ENCODE peak calls at places on chromosomes 11 and 22, in four cellular contexts. F, D, I and N are unnamed samples.

GRCh38 chr11:70705930-70706329 is 307.6 kb downstream of the CTTN start:
- DNase-seq in F (no peak), I (no peak), D (no peak), N (no peak)

GRCh38 chr11:1937616-1938342 is 9.4 kb upstream of the MRPL23 start:
- DNase-seq in I (no peak), D (no peak), F (peak), N (no peak)

GRCh38 chr11:34161812-34162506 is 56.5 kb downstream of the NAT10 start:
- DNase-seq in F (no peak), D (no peak), I (no peak), N (no peak)

GRCh38 chr11:75024764-75025211 is 36.1 kb downstream of the NEU3 start:
- DNase-seq in I (no peak), D (no peak), F (no peak), N (no peak)

GRCh38 chr11:35272391-35272821 is 133.4 kb downstream of the CD44 start:
- DNase-seq in F (no peak), I (peak), D (no peak), N (no peak)

GRCh38 chr11:41245704-41246398 is 213.6 kb downstream of the LRRC4C start:
- DNase-seq in F (no peak), D (peak), I (no peak), N (peak)

GRCh38 chr11:45624095-45624494 is 41.3 kb downstream of the CHST1 start:
- DNase-seq in F (no peak), I (no peak), D (no peak), N (no peak)

GRCh38 chr11:45266693-45267451 is 19.3 kb downstream of the SYT13 start:
- DNase-seq in D (peak), F (no peak), I (peak), N (no peak)

GRCh38 chr11:2166091-2166851 is 5.3 kb upstream of the INS start:
- DNase-seq in D (no peak), I (no peak), F (no peak), N (peak)

GRCh38 chr11:10490398-10491232 is 35.6 kb downstream of the AMPD3 start:
- DNase-seq in I (peak), F (peak), D (no peak), N (peak)

GRCh38 chr11:20459865-20460264 is 72.3 kb downstream of the PRMT3 start:
- DNase-seq in D (no peak), F (no peak), I (no peak), N (no peak)

GRCh38 chr11:65437436-65438227 is 15.0 kb downstream of the NEAT1 start:
- DNase-seq in D (no peak), I (peak), F (peak), N (peak)

GRCh38 chr22:44426981-44427380 is 71.1 kb downstream of the RTL6 start:
- DNase-seq in F (no peak), I (no peak), D (no peak), N (no peak)

GRCh38 chr11:128575956-128576340 is 11.4 kb downstream of the ETS1 start:
- DNase-seq in F (peak), D (no peak), I (peak), N (peak)

GRCh38 chr11:1653541-1654387 is 24.2 kb downstream of the KRTAP5-5 start:
- DNase-seq in I (no peak), F (no peak), D (no peak), N (no peak)

GRCh38 chr11:46697303-46697702 is 3.1 kb downstream of the ARHGAP1 start:
- DNase-seq in D (no peak), I (no peak), F (peak), N (no peak)

GRCh38 chr11:126716456-126717083 is 284.0 kb downstream of the KIRREL3 start:
- DNase-seq in F (no peak), I (peak), D (no peak), N (peak)

GRCh38 chr11:6488831-6489230 is 7.5 kb downstream of the TIMM10B start:
- DNase-seq in I (no peak), F (no peak), D (no peak), N (no peak)

GRCh38 chr11:69269926-69270697 is 23.8 kb upstream of the MYEOV start:
- DNase-seq in F (no peak), I (no peak), D (peak), N (no peak)

GRCh38 chr11:45150943-45151342 is 4.5 kb downstream of the PRDM11 start:
- DNase-seq in I (no peak), D (no peak), F (no peak), N (no peak)

GRCh38 chr11:87256694-87257340 is 219.1 kb downstream of the TMEM135 start:
- DNase-seq in F (no peak), D (no peak), I (no peak), N (no peak)
- TF ChIP-seq POLR2A in F (no peak), D (no peak), I (no peak), N (no peak)

GRCh38 chr11:76266701-76267100 is 60.4 kb upstream of the WNT11 start:
- DNase-seq in F (no peak), I (no peak), D (no peak), N (no peak)
- H3K27ac ChIP-seq in F (no peak), I (no peak), D (peak), N (no peak)

DNA sequence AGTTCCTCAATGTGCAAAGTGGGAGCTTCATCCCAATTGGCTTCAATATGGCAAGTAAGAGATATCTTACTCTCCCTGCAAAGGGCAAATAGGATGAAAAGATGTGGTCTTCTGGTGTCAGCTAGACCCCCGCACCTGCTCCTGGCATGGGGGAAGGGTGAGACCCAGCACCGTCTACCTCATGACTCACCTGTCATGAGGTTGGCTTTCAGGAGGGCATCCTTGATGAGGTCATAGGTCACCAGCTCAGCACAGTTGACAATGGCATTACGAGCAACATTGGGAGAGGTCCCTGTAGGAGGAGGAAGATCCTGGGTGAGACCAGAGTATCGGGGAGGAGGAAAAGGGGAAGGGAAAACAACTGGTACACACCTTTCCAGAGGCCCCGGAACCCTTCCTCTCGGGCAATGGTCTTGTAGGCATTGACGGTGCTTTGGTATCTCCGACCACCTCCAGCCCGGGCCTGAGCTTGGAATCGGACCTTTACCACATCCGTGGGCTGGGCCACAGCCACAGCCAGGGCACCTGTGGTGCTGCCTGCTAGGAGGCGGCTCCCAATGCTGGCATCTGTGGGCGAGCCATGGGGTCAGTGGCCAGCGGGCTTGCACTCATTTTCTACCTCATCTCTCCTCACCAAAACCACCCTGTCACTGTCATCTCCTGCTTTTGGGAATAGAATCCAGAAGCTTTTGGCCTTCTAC is 6.0 kb downstream of the UCP2 start:
- DNase-seq in D (no peak), F (no peak), I (no peak), N (no peak)
- TF ChIP-seq POLR2A in D (no peak), F (no peak), I (no peak), N (no peak)

GRCh38 chr22:38009000-38009806 is 24.8 kb upstream of the SOX10 start:
- DNase-seq in F (no peak), D (no peak), I (no peak), N (no peak)

GRCh38 chr22:38005943-38006342 is 21.6 kb upstream of the SOX10 start:
- DNase-seq in I (no peak), D (no peak), F (no peak), N (no peak)

GRCh38 chr22:38012604-38013072 is 28.3 kb upstream of the SOX10 start:
- DNase-seq in I (no peak), F (no peak), D (no peak), N (no peak)

GRCh38 chr22:38007330-38007902 is 23.1 kb upstream of the SOX10 start:
- DNase-seq in F (no peak), I (no peak), D (no peak), N (no peak)

GRCh38 chr22:38006906-38007305 is 22.6 kb upstream of the SOX10 start:
- DNase-seq in F (no peak), D (no peak), I (no peak), N (no peak)
- H3K27ac ChIP-seq in F (no peak), D (no peak), I (no peak), N (no peak)

GRCh38 chr11:62603771-62604170 is 2.1 kb upstream of the MTA2 start:
- DNase-seq in D (no peak), F (no peak), I (no peak), N (no peak)

GRCh38 chr11:62603072-62603408 is 1.4 kb upstream of the MTA2 start:
- DNase-seq in D (no peak), F (no peak), I (no peak), N (no peak)

GRCh38 chr11:62601364-62602140 is at the start of gene MTA2:
- DNase-seq in D (peak), F (peak), I (peak), N (peak)

GRCh38 chr11:62601114-62601363 is 626 bp downstream of the MTA2 start:
- DNase-seq in F (peak), I (peak), D (peak), N (peak)

DNA sequence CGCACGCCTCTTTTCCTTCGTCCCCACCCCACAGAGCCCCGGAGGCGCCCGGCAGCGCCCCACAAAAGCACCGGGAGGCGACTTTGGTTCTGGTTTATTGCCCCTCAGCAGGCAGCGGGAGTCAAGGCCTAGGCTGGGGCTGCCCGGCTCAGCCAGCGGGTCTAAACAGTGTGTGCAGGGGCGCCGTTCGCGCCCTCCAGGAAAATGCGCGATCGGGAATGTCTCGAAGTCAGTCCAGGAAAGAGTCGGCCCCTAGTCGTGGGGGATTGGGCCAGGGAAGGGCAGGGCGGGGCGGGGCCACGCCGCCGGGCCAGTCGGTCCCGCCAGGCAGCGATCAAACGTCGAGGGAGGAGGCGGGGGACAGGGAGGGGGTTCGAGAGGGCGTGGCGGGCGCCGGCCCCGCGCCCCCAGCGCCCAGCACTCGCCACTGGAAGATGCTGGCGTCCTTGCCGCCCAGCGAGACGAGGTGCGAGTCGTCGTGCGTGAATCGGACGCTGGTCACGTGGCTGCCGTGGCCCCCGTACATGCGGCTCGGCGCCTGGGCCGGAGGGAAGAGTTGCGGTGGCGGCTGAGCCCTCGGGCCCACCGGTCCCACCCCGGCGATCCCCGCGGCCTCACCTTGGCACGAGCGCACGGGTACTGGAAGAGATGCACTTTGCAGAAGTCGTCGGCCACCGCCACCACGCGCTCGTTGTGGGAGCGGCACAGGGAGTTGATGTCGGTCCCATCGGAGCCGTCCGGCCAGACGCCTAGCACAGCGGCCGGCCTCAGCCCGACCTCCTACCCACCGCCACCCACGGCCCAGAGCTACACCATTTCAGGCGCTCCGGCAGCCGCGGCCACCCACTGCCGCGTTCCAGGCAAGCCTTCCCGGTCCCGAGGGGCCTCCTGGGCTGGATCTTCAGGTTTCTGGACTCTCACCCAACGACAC is 741 bp upstream of the MTA2 start:
- DNase-seq in F (peak), D (peak), I (peak), N (peak)
- TF ChIP-seq POLR2A in F (peak), D (no peak), I (no peak), N (no peak)

DNA sequence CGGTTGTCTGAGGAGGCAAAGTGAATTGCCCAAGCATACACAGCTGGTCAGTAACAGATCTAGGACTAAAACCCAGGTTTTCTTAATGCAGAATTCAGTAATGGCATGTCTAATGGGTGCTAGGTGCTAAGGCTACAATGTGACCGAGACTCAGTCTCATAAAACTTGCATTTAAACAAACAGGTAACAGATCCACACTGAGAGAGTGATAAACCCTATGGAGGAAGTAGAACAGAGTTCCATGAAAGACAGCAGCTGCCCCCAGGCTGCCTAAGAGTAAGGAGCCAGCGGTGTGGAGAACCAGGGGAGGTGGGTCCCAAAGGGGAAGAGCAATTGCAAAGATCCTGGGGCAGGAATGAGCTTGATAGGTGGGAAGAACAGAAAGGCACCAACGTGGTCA is 27.3 kb downstream of the MMP13 start:
- DNase-seq in I (no peak), D (no peak), F (no peak), N (no peak)
- H3K27ac ChIP-seq in I (no peak), D (no peak), F (no peak), N (no peak)

GRCh38 chr22:17110791-17111550 is 10.2 kb downstream of the TMEM121B start:
- DNase-seq in F (no peak), I (no peak), D (peak), N (no peak)

GRCh38 chr22:17109976-17110375 is 11.2 kb downstream of the TMEM121B start:
- DNase-seq in F (no peak), D (no peak), I (no peak), N (no peak)

GRCh38 chr22:17108256-17109112 is 12.7 kb downstream of the TMEM121B start:
- DNase-seq in F (no peak), D (peak), I (no peak), N (no peak)

GRCh38 chr22:17107547-17107810 is 13.7 kb downstream of the TMEM121B start:
- DNase-seq in D (no peak), I (no peak), F (no peak), N (no peak)

DNA sequence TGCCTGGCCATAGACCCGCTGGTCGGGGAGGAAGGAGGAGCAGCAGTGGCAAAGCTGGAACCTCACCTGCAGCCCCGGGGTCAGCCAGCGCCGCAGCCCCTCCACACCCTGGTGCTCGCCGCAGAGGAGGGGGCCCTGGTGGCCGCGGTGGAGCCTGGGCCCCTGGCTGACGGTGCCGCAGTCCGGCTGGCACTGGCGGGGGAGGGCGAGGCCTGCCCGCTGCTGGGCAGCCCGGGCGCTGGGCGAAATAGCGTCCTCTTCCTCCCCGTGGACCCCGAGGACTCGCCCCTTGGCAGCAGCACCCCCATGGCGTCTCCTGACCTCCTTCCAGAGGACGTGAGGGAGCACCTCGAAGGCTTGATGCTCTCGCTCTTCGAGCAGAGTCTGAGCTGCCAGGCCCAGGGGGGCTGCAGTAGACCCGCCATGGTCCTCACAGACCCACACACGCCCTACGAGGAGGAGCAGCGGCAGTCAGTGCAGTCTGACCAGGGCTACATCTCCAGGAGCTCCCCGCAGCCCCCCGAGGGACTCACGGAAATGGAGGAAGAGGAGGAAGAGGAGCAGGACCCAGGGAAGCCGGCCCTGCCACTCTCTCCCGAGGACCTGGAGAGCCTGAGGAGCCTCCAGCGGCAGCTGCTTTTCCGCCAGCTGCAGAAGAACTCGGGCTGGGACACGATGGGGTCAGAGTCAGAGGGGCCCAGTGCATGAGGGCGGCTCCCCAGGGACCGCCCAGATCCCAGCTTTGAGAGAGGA is 11.9 kb downstream of the TMEM121B start:
- DNase-seq in I (no peak), F (no peak), D (peak), N (no peak)
- TF ChIP-seq POLR2A in I (no peak), F (no peak), D (no peak), N (no peak)

GRCh38 chr11:93783767-93784151 is 323 bp upstream of the MED17 start:
- DNase-seq in D (no peak), F (no peak), I (no peak), N (no peak)
- H3K27ac ChIP-seq in D (peak), F (peak), I (peak), N (peak)

DNA sequence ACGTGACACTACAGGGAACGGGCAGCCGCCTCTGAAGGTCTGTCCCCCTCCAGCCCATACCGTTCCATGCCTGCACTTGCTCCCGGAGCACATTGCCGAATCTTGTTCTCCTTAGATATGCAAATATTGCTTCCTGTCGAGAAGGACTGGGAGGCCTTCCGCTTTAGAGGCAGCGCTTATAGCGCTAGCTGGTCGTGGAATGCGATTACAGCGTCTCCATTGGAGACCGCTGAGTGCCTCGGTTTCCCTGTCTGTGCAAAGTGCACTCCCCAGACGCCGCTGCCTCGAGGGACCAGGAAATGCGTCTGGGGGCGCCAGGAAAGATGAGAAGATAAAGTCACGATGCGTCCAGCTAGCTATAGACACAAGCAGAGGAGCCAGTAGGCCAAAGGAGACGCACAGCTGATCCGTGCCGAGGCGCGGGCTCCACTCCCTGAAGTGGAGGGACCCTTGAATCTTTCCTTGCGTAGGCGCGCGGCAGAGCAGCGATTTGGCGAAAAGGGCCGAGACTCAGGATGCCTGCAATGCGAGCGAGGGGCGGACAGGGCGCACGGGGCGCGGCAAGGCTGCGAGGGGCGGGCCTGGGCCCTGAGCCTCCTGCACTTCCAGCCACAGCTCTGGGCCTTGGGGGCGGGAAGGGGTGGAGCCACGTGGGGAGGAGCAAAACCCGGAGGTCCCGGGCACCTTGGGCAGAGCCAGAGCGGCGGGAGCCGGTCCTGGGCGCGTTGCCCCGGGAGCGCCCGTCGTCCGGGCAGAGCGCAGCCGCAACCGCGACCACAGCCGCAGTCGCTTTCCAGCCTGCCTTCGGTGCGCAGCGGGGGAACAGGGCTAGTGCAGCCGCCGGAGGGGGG is at the start of gene RASSF10:
- DNase-seq in D (peak), I (peak), F (peak), N (peak)
- TF ChIP-seq POLR2A in D (peak), I (peak), F (peak), N (no peak)